ENCODE peak calls at places on chromosomes 13 and 19, in five cellular contexts. Q is suprapubic skin, I is HepG2, L is ovary, K is A549. M is an unnamed sample.

GRCh38 chr19:45448887-45449299 is 18.9 kb upstream of the FOSB start:
- DNase-seq in Q (no peak), I (peak), L (no peak), K (no peak), M (peak)

GRCh38 chr19:18746393-18747167 is 44.5 kb downstream of the COMP start:
- DNase-seq in Q (no peak), I (no peak), L (no peak), K (no peak), M (no peak)

GRCh38 chr19:42250666-42251531 is 4.0 kb downstream of the ERF start:
- DNase-seq in Q (no peak), I (no peak), L (no peak), K (no peak), M (no peak)

GRCh38 chr19:51514866-51515481 is 13.4 kb upstream of the SIGLEC12 start:
- DNase-seq in Q (no peak), I (peak), L (no peak), K (peak), M (no peak)

GRCh38 chr13:78978381-78978998 is 319.5 kb upstream of the OBI1 start:
- DNase-seq in Q (no peak), I (peak), L (peak), K (peak), M (peak)

GRCh38 chr19:16385821-16386220 is 61.2 kb downstream of the KLF2 start:
- DNase-seq in Q (no peak), I (no peak), L (peak), K (no peak), M (no peak)

GRCh38 chr19:20167020-20167644 is at the start of gene ZNF486:
- DNase-seq in Q (peak), I (peak), L (peak), K (peak), M (peak)

GRCh38 chr19:45854167-45854778 is 8.7 kb downstream of the SYMPK start:
- DNase-seq in Q (no peak), I (no peak), L (no peak), K (no peak), M (no peak)

GRCh38 chr19:54949412-54949811 is 2.1 kb upstream of the NLRP7 start:
- DNase-seq in Q (no peak), I (no peak), L (no peak), K (no peak), M (peak)

GRCh38 chr19:8261347-8261746 is 46.8 kb downstream of the CD320 start:
- DNase-seq in Q (no peak), I (no peak), L (no peak), K (no peak), M (no peak)

GRCh38 chr19:34793562-34793961 is 20.5 kb upstream of the ZNF599 start:
- DNase-seq in Q (no peak), I (no peak), L (no peak), K (no peak), M (no peak)

GRCh38 chr13:34762312-34762711 is 179.8 kb upstream of the NBEA start:
- DNase-seq in Q (no peak), I (no peak), L (no peak), K (peak), M (no peak)

GRCh38 chr13:78183737-78184136 is 265.1 kb upstream of the EDNRB start:
- DNase-seq in Q (no peak), I (no peak), L (no peak), K (no peak), M (no peak)

GRCh38 chr13:62643007-62643483 is 1227.4 kb upstream of the PCDH20 start:
- DNase-seq in Q (no peak), I (peak), L (no peak), K (peak), M (no peak)

GRCh38 chr13:67574320-67575233 is 344.4 kb upstream of the PCDH9 start:
- DNase-seq in Q (no peak), I (no peak), L (no peak), K (no peak), M (no peak)

GRCh38 chr13:32538234-32538620 is 368 bp downstream of the N4BP2L2 start:
- DNase-seq in Q (no peak), I (peak), L (no peak), K (no peak), M (no peak)

GRCh38 chr13:90806905-90807304 is 540.6 kb upstream of the MIR17HG start:
- DNase-seq in Q (no peak), I (no peak), L (no peak), K (no peak), M (no peak)

GRCh38 chr13:30266751-30267150 is 40.6 kb downstream of the KATNAL1 start:
- DNase-seq in Q (no peak), I (no peak), L (no peak), K (no peak), M (no peak)

GRCh38 chr13:110911880-110912279 is 3.0 kb downstream of the ANKRD10 start:
- DNase-seq in Q (no peak), I (no peak), L (no peak), K (no peak), M (no peak)

GRCh38 chr13:44546164-44546563 is 30.0 kb downstream of the TSC22D1 start:
- DNase-seq in Q (no peak), I (no peak), L (no peak), K (no peak), M (no peak)

GRCh38 chr19:518292-519231 is 11.3 kb downstream of the TPGS1 start:
- DNase-seq in Q (no peak), I (no peak), L (peak), K (no peak), M (peak)

GRCh38 chr19:45404557-45405434 is at the start of gene PPP1R13L:
- DNase-seq in Q (peak), I (peak), L (peak), K (peak), M (peak)

GRCh38 chr13:31982540-31982939 is 49.0 kb upstream of the FRY start:
- DNase-seq in Q (no peak), I (peak), L (peak), K (peak), M (peak)

GRCh38 chr13:35478384-35479222 is 2.1 kb upstream of the MAB21L1 start:
- DNase-seq in Q (no peak), I (no peak), L (no peak), K (no peak), M (no peak)

GRCh38 chr19:46466536-46467199 is 4.7 kb downstream of the PNMA8A start:
- DNase-seq in Q (no peak), I (no peak), L (peak), K (no peak), M (peak)

GRCh38 chr19:37077615-37077928 is 661 bp upstream of the ZNF420 start:
- DNase-seq in Q (no peak), I (peak), L (no peak), K (no peak), M (no peak)

GRCh38 chr13:49791753-49792549 is 531 bp downstream of the KPNA3 start:
- DNase-seq in Q (no peak), I (no peak), L (peak), K (peak), M (peak)

GRCh38 chr19:37999309-38000213 is 92.6 kb downstream of the SIPA1L3 start:
- DNase-seq in Q (no peak), I (no peak), L (no peak), K (peak), M (no peak)

GRCh38 chr19:21912654-21913053 is 76.7 kb upstream of the ZNF43 start:
- DNase-seq in Q (no peak), I (no peak), L (no peak), K (no peak), M (no peak)

GRCh38 chr19:33804021-33804799 is 7.5 kb downstream of the KCTD15 start:
- DNase-seq in Q (no peak), I (peak), L (peak), K (peak), M (peak)

GRCh38 chr13:90696656-90697055 is 650.8 kb upstream of the MIR17HG start:
- DNase-seq in Q (no peak), I (no peak), L (no peak), K (no peak), M (no peak)

GRCh38 chr13:20118268-20119140 is 42.3 kb downstream of the GJA3 start:
- DNase-seq in Q (peak), I (no peak), L (peak), K (peak), M (peak)

GRCh38 chr13:38735655-38736440 is 49.0 kb downstream of the FREM2 start:
- DNase-seq in Q (no peak), I (no peak), L (no peak), K (no peak), M (no peak)

DNA sequence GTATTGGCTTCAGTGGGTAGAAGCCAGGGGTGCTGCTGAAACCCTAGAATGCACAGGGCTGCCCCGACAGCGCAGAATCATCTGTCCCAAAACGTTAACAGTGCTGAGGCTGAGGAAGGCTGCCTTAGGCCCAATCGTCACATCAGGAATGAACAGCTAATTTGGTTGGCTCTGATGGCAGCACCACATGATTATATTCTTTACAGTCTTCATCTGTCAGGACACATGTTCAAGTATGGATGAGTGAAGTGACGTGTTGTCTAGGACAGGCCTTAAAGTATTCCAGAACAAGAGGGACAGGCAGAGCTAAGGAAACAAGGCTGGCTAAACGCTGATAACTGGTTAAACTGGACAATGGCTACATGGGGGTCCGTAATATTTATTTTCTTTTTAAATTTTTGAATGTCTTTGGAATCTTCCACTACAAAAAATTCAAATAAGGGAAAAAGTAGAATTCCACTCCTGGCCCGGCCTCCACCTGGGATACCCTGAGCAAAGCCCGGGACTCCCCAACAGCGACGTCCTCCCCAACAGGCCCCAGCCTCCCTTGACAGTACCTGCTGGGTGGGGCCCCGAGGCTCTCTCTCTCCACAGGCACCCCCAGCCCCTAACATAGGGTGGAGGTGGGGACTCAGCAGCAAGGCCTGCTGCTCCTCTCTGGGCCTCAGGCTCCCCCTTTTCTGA is 14.8 kb upstream of the CCNP start:
- DNase-seq in Q (no peak), I (no peak), L (no peak), K (no peak), M (no peak)
- TF ChIP-seq EP300 in Q (no peak), I (no peak), L (no peak), K (no peak), M (no peak)

GRCh38 chr13:99280166-99280565 is 22.0 kb upstream of the GPR18 start:
- DNase-seq in Q (no peak), I (no peak), L (no peak), K (no peak), M (peak)
- TF ChIP-seq EP300 in Q (peak), I (no peak), L (no peak), K (no peak), M (peak)

GRCh38 chr19:2041436-2041685 is 9.7 kb downstream of the MKNK2 start:
- DNase-seq in Q (no peak), I (no peak), L (peak), K (no peak), M (no peak)

GRCh38 chr19:2042485-2043268 is 8.4 kb downstream of the MKNK2 start:
- DNase-seq in Q (peak), I (no peak), L (peak), K (no peak), M (peak)

GRCh38 chr19:2043269-2043641 is 7.8 kb downstream of the MKNK2 start:
- DNase-seq in Q (no peak), I (no peak), L (peak), K (no peak), M (no peak)

GRCh38 chr19:2040647-2041435 is 10.2 kb downstream of the MKNK2 start:
- DNase-seq in Q (peak), I (no peak), L (peak), K (no peak), M (no peak)

DNA sequence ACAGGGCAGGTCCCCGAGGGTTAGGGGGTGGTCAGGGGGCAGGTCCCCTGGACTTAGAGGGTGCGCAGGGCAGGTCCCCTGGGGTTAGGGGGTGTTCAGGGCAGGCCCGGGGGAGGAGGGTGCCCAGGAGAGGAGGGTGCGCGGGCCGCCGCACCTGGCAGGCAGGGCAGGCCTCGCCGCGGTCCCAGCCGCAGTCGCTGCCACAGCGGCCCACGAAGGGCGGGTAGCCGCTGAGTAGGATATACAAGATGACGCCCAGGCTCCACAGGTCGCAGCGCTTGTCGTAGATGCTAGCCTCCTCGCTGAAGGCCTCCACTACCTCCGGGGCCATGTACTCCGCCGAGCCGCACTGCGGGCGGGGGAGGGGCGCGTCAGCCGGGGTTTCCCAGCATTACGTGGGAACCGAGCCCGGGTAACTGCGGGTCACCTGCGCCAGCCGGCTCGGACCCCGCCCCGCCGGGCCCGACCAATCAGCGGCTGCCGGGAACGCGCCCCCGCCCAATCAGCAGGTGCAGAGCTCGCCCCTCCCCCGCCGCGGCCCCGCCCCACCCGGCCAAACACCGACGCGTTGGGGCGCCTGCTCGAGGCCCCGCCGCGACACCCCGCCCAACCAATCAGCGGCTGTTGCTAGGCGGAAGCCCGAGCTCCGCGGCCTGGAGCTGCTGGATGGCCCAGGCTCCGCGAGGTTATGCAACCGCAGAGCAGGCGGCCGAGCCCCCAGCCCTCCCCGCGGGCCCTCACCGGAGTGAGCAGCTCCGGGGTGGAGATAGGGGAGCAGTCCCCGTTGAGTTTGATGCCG is 9.2 kb downstream of the MKNK2 start:
- DNase-seq in Q (peak), I (no peak), L (peak), K (peak), M (peak)
- TF ChIP-seq EP300 in Q (peak), I (no peak), L (peak), K (no peak), M (peak)

GRCh38 chr13:51837016-51837415 is 8.0 kb downstream of the TMEM272 start:
- DNase-seq in Q (no peak), I (no peak), L (no peak), K (no peak), M (no peak)

GRCh38 chr13:51832471-51833152 is 12.4 kb downstream of the TMEM272 start:
- DNase-seq in Q (no peak), I (no peak), L (no peak), K (peak), M (peak)

GRCh38 chr13:51831519-51831918 is 13.5 kb downstream of the TMEM272 start:
- DNase-seq in Q (no peak), I (no peak), L (no peak), K (no peak), M (no peak)

GRCh38 chr13:51833980-51834379 is 11.0 kb downstream of the TMEM272 start:
- DNase-seq in Q (no peak), I (no peak), L (no peak), K (no peak), M (no peak)

DNA sequence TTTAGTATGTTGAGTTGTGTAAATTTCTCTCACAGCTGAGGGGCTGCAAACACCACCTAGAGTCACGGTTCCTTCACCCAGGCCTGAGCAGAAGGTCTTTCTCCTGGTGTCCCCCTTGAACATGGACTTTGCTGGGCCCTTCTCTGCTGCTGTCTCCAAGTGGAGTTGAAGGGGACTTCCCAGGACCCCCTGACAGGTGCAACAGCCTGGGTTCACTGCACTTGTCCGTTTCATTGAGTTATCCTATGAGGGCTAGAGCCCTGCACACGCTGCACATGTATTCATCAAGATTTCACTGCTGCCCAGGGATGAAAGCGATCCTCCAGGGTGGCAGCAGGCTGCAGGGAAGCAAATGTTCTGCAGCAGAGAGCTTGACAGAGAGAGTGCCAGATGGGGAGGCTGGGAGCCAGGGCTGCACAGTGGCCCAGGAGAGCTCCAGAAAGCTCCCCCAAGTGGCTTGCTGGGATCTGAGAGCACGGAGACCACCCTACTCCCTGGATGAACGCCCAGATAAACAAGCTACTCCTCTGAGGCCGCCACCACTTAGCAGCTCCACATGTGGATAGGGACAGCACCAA is 10.3 kb downstream of the TMEM272 start:
- DNase-seq in Q (no peak), I (no peak), L (no peak), K (no peak), M (no peak)
- TF ChIP-seq EP300 in Q (no peak), I (no peak), L (no peak), K (no peak), M (no peak)

DNA sequence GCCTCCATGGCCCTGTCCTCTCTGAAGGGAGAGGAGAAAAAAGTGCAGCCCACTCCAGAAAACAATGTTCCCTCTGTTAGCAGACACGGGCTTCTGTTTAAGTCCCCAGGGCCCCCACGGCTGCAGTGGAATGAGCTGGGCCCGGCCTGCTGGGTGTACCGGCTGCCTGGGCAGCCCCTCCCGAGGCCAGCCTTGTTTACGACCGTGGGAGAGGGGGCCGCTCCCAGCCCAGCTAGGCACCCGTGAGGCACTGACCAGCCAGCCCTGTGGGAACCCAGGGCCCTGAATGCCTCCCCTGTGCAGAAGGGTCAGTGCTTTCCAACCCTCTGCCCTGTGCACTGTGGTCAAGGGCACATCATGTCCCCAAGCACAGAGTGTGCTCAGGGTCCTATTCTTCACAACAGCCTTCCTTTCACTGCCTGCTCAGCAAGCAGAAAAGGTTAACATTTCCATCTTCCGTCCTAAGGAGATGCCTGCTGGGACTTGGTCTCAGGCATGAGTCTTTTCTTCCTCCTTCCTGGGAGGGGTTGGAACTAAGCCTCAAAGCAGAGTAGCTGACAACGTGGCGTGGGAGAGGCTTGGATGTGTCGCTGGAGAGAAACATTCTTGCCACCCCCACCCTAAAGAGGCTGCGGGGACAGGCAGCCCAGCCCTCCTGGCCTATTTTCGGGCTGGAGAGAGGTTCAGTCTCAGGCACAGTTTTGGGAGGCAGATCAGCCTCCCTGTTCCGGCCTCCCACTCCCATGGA is 90.1 kb downstream of the RGCC start:
- DNase-seq in Q (no peak), I (peak), L (no peak), K (no peak), M (no peak)
- TF ChIP-seq EP300 in Q (peak), I (no peak), L (no peak), K (no peak), M (peak)

DNA sequence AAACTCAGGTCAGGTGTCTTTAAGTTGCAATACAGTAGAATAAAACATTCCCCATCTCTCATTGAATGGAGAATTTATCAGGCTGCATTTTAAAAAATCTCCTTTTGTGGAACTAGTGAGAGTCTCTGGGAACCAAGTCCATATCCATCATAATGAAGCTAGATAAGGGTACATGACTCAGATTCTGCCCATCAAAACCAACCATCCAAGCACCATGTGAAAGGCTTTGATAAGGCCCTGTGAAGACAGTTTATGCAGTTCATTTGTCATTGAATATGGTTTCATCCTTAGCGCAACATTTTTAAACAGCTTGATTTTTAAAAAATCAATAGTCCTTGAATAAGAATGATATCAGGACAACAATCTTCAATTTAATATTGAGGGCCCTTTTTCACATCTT is 56.3 kb upstream of the DIAPH3 start:
- DNase-seq in Q (no peak), I (no peak), L (no peak), K (no peak), M (no peak)
- TF ChIP-seq EP300 in Q (no peak), I (no peak), L (no peak), K (no peak), M (no peak)

GRCh38 chr13:106986033-106986484 is 418.1 kb upstream of the ARGLU1 start:
- DNase-seq in Q (no peak), I (no peak), L (no peak), K (no peak), M (no peak)
- TF ChIP-seq EP300 in Q (no peak), I (no peak), L (no peak), K (no peak), M (no peak)

M was measured in transverse colon.